ENCODE peak calls at places on chromosomes 1 and 21, in six cellular contexts. One of them, this sample, is unnamed. For H3K4me1 and H3K27me3, the result is how much of the 10 kb centered on the place peaks cover.

GRCh38 chr1:50968884-50969610 is 998 bp upstream of the CDKN2C start:
- DNase-seq in fibroblast of lung: peak
- DNase-seq in tibial nerve: no peak
- DNase-seq in H9: peak
- DNase-seq in heart right ventricle: peak
- DNase-seq in mesenchymal stem cell: peak
- DNase-seq in this sample: peak

GRCh38 chr21:37793660-37794059 is 122.6 kb downstream of the KCNJ6 start:
- DNase-seq in H9: no peak
- DNase-seq in fibroblast of lung: peak
- DNase-seq in tibial nerve: no peak
- DNase-seq in heart right ventricle: no peak
- DNase-seq in mesenchymal stem cell: peak
- DNase-seq in this sample: peak

GRCh38 chr1:233566886-233567285 is 47.0 kb upstream of the KCNK1 start:
- DNase-seq in mesenchymal stem cell: no peak
- DNase-seq in tibial nerve: no peak
- DNase-seq in heart right ventricle: no peak
- DNase-seq in fibroblast of lung: peak
- DNase-seq in H9: no peak
- DNase-seq in this sample: no peak

GRCh38 chr1:20913242-20913641 is 126.1 kb upstream of the HP1BP3 start:
- DNase-seq in H9: no peak
- DNase-seq in heart right ventricle: no peak
- DNase-seq in mesenchymal stem cell: no peak
- DNase-seq in fibroblast of lung: no peak
- DNase-seq in tibial nerve: no peak
- DNase-seq in this sample: no peak

GRCh38 chr1:24108334-24109165 is 3.4 kb downstream of the MYOM3 start:
- DNase-seq in tibial nerve: no peak
- DNase-seq in heart right ventricle: no peak
- DNase-seq in H9: no peak
- DNase-seq in fibroblast of lung: peak
- DNase-seq in mesenchymal stem cell: peak
- DNase-seq in this sample: peak

GRCh38 chr1:101000141-101000867 is 25.3 kb downstream of the DPH5 start:
- DNase-seq in H9: no peak
- DNase-seq in fibroblast of lung: no peak
- DNase-seq in mesenchymal stem cell: no peak
- DNase-seq in heart right ventricle: no peak
- DNase-seq in tibial nerve: no peak
- DNase-seq in this sample: no peak

GRCh38 chr1:8259498-8260290 is 58.2 kb upstream of the SLC45A1 start:
- DNase-seq in H9: no peak
- DNase-seq in mesenchymal stem cell: peak
- DNase-seq in heart right ventricle: no peak
- DNase-seq in fibroblast of lung: peak
- DNase-seq in tibial nerve: peak
- DNase-seq in this sample: peak

GRCh38 chr1:41498809-41499208 is 14.3 kb upstream of the EDN2 start:
- DNase-seq in heart right ventricle: peak
- DNase-seq in tibial nerve: no peak
- DNase-seq in H9: no peak
- DNase-seq in fibroblast of lung: peak
- DNase-seq in mesenchymal stem cell: no peak
- DNase-seq in this sample: peak

GRCh38 chr1:202725541-202725940 is 15.3 kb upstream of the SYT2 start:
- DNase-seq in heart right ventricle: no peak
- DNase-seq in fibroblast of lung: no peak
- DNase-seq in tibial nerve: no peak
- DNase-seq in H9: no peak
- DNase-seq in mesenchymal stem cell: no peak
- DNase-seq in this sample: no peak

GRCh38 chr21:39094847-39095525 is 88.3 kb downstream of the PSMG1 start:
- DNase-seq in heart right ventricle: no peak
- DNase-seq in mesenchymal stem cell: peak
- DNase-seq in fibroblast of lung: peak
- DNase-seq in tibial nerve: no peak
- DNase-seq in H9: no peak
- DNase-seq in this sample: peak

GRCh38 chr1:42936309-42937078 is 22.2 kb downstream of the SLC2A1 start:
- DNase-seq in fibroblast of lung: peak
- DNase-seq in mesenchymal stem cell: peak
- DNase-seq in H9: no peak
- DNase-seq in tibial nerve: peak
- DNase-seq in heart right ventricle: no peak
- DNase-seq in this sample: peak

GRCh38 chr1:9368356-9368755 is 75.7 kb downstream of the SPSB1 start:
- DNase-seq in fibroblast of lung: no peak
- DNase-seq in heart right ventricle: no peak
- DNase-seq in mesenchymal stem cell: no peak
- DNase-seq in H9: no peak
- DNase-seq in tibial nerve: no peak
- DNase-seq in this sample: no peak

GRCh38 chr1:152111515-152111968 is 3.7 kb downstream of the TCHH start:
- DNase-seq in H9: peak
- DNase-seq in mesenchymal stem cell: no peak
- DNase-seq in tibial nerve: no peak
- DNase-seq in fibroblast of lung: peak
- DNase-seq in heart right ventricle: no peak
- DNase-seq in this sample: peak

GRCh38 chr1:95309031-95309459 is 75.0 kb downstream of the RWDD3 start:
- DNase-seq in mesenchymal stem cell: peak
- DNase-seq in H9: peak
- DNase-seq in tibial nerve: no peak
- DNase-seq in heart right ventricle: no peak
- DNase-seq in fibroblast of lung: peak
- DNase-seq in this sample: peak

GRCh38 chr1:208189183-208189582 is 55.0 kb downstream of the PLXNA2 start:
- DNase-seq in mesenchymal stem cell: no peak
- DNase-seq in H9: no peak
- DNase-seq in fibroblast of lung: no peak
- DNase-seq in heart right ventricle: no peak
- DNase-seq in tibial nerve: no peak
- DNase-seq in this sample: peak

GRCh38 chr1:42943166-42943565 is 15.5 kb downstream of the SLC2A1 start:
- DNase-seq in tibial nerve: no peak
- DNase-seq in fibroblast of lung: peak
- DNase-seq in H9: no peak
- DNase-seq in mesenchymal stem cell: no peak
- DNase-seq in heart right ventricle: peak
- DNase-seq in this sample: no peak

GRCh38 chr1:151945725-151946365 is 36.5 kb upstream of the THEM4 start:
- DNase-seq in heart right ventricle: peak
- DNase-seq in H9: peak
- DNase-seq in mesenchymal stem cell: peak
- DNase-seq in tibial nerve: peak
- DNase-seq in fibroblast of lung: peak
- DNase-seq in this sample: peak

GRCh38 chr1:246679211-246680177 is 44.7 kb upstream of the SCCPDH start:
- DNase-seq in fibroblast of lung: no peak
- DNase-seq in tibial nerve: no peak
- DNase-seq in mesenchymal stem cell: peak
- DNase-seq in H9: no peak
- DNase-seq in heart right ventricle: no peak
- DNase-seq in this sample: peak

GRCh38 chr1:5286244-5286643 is 631.8 kb downstream of the AJAP1 start:
- DNase-seq in tibial nerve: no peak
- DNase-seq in H9: no peak
- DNase-seq in mesenchymal stem cell: no peak
- DNase-seq in fibroblast of lung: no peak
- DNase-seq in heart right ventricle: no peak
- DNase-seq in this sample: no peak

GRCh38 chr1:3516911-3517310 is 62.4 kb downstream of the ARHGEF16 start:
- DNase-seq in mesenchymal stem cell: no peak
- DNase-seq in heart right ventricle: no peak
- DNase-seq in fibroblast of lung: no peak
- DNase-seq in tibial nerve: no peak
- DNase-seq in H9: no peak
- DNase-seq in this sample: no peak

GRCh38 chr1:42144336-42145189 is 8.6 kb upstream of the GUCA2B start:
- DNase-seq in tibial nerve: no peak
- DNase-seq in H9: no peak
- DNase-seq in mesenchymal stem cell: no peak
- DNase-seq in heart right ventricle: no peak
- DNase-seq in fibroblast of lung: no peak
- DNase-seq in this sample: no peak

GRCh38 chr1:202958544-202959275 is 598 bp upstream of the ADIPOR1 start:
- DNase-seq in fibroblast of lung: no peak
- DNase-seq in mesenchymal stem cell: no peak
- DNase-seq in heart right ventricle: no peak
- DNase-seq in H9: no peak
- DNase-seq in tibial nerve: no peak
- DNase-seq in this sample: no peak

GRCh38 chr1:150558761-150559626 is 9.8 kb downstream of the ADAMTSL4 start:
- DNase-seq in H9: peak
- DNase-seq in tibial nerve: peak
- DNase-seq in fibroblast of lung: no peak
- DNase-seq in mesenchymal stem cell: peak
- DNase-seq in heart right ventricle: peak
- DNase-seq in this sample: peak

GRCh38 chr1:19042675-19043578 is 86.5 kb upstream of the IFFO2 start:
- DNase-seq in tibial nerve: no peak
- DNase-seq in heart right ventricle: no peak
- DNase-seq in fibroblast of lung: peak
- DNase-seq in mesenchymal stem cell: no peak
- DNase-seq in H9: peak
- DNase-seq in this sample: peak

GRCh38 chr21:42164064-42164789 is 54.7 kb upstream of the ABCG1 start:
- DNase-seq in mesenchymal stem cell: peak
- DNase-seq in tibial nerve: peak
- DNase-seq in heart right ventricle: peak
- DNase-seq in fibroblast of lung: no peak
- DNase-seq in H9: no peak
- DNase-seq in this sample: no peak

DNA sequence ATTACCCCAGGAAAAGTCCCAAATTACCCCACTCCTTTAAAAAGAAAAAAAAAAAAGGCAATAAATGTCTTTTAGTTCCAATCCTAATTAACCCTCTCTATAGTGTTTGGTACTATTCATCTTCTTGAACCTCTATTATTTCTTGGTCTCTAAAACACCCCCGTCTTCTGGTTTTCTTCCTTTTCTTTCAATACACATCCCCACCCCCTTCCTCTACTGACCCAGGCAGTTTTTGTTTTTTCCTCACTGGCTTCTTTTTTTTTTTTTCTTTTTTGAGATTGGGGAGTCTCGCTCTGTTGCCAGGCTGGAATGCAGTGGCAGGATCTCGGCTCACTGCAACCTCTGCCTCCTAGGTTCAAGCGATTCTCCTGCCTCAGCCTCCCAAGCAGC is 26.1 kb downstream of the EGLN1 start:
- DNase-seq in H9: no peak
- DNase-seq in tibial nerve: no peak
- DNase-seq in heart right ventricle: no peak
- DNase-seq in fibroblast of lung: no peak
- DNase-seq in mesenchymal stem cell: no peak
- DNase-seq in this sample: no peak
- H3K4me1 ChIP-seq in H9: under half
- H3K4me1 ChIP-seq in tibial nerve: under half
- H3K4me1 ChIP-seq in heart right ventricle: under half
- H3K4me1 ChIP-seq in fibroblast of lung: under half
- H3K4me1 ChIP-seq in mesenchymal stem cell: under half
- H3K4me1 ChIP-seq in this sample: under half

GRCh38 chr1:46522184-46522968 is 29.1 kb downstream of the KNCN start:
- DNase-seq in mesenchymal stem cell: no peak
- DNase-seq in tibial nerve: peak
- DNase-seq in fibroblast of lung: peak
- DNase-seq in heart right ventricle: no peak
- DNase-seq in H9: no peak
- DNase-seq in this sample: peak

GRCh38 chr1:46520063-46520911 is 30.7 kb downstream of the DMBX1 start:
- DNase-seq in H9: peak
- DNase-seq in heart right ventricle: no peak
- DNase-seq in mesenchymal stem cell: peak
- DNase-seq in tibial nerve: no peak
- DNase-seq in fibroblast of lung: peak
- DNase-seq in this sample: peak

GRCh38 chr1:46522969-46523320 is 28.5 kb downstream of the KNCN start:
- DNase-seq in mesenchymal stem cell: no peak
- DNase-seq in H9: no peak
- DNase-seq in fibroblast of lung: no peak
- DNase-seq in heart right ventricle: no peak
- DNase-seq in tibial nerve: no peak
- DNase-seq in this sample: no peak

GRCh38 chr1:46519209-46519608 is 29.6 kb downstream of the DMBX1 start:
- DNase-seq in fibroblast of lung: peak
- DNase-seq in H9: no peak
- DNase-seq in heart right ventricle: no peak
- DNase-seq in mesenchymal stem cell: no peak
- DNase-seq in tibial nerve: no peak
- DNase-seq in this sample: peak

DNA sequence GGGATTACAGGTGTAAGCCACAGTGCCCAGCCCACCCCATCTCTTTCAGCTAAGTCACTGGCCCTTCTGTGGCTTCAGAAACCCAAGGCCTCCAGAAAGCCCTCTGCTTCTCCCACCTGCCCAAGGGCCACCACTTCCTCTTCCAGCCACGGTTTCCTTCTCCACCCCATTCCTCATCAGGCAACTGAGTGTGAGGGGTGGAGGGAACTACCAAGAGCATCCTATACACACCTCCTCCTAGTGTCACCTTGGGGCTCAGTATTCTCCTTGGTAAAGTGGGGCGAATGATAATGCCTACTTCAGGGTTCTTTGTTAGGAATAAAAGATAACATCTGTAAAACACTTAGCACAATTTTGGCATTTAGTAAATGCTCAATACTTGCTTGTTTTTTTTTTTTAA is 30.0 kb downstream of the KNCN start:
- DNase-seq in heart right ventricle: no peak
- DNase-seq in mesenchymal stem cell: no peak
- DNase-seq in tibial nerve: no peak
- DNase-seq in H9: no peak
- DNase-seq in fibroblast of lung: no peak
- DNase-seq in this sample: no peak
- H3K27me3 ChIP-seq in heart right ventricle: half or more
- H3K27me3 ChIP-seq in mesenchymal stem cell: half or more
- H3K27me3 ChIP-seq in tibial nerve: under half
- H3K27me3 ChIP-seq in H9: under half
- H3K27me3 ChIP-seq in fibroblast of lung: under half
- H3K27me3 ChIP-seq in this sample: under half

GRCh38 chr1:48309564-48310082 is 87.1 kb downstream of the SLC5A9 start:
- DNase-seq in H9: no peak
- DNase-seq in fibroblast of lung: peak
- DNase-seq in mesenchymal stem cell: no peak
- DNase-seq in heart right ventricle: no peak
- DNase-seq in tibial nerve: no peak
- DNase-seq in this sample: no peak
- H3K4me1 ChIP-seq in H9: under half
- H3K4me1 ChIP-seq in fibroblast of lung: under half
- H3K4me1 ChIP-seq in mesenchymal stem cell: under half
- H3K4me1 ChIP-seq in heart right ventricle: under half
- H3K4me1 ChIP-seq in tibial nerve: under half
- H3K4me1 ChIP-seq in this sample: under half

DNA sequence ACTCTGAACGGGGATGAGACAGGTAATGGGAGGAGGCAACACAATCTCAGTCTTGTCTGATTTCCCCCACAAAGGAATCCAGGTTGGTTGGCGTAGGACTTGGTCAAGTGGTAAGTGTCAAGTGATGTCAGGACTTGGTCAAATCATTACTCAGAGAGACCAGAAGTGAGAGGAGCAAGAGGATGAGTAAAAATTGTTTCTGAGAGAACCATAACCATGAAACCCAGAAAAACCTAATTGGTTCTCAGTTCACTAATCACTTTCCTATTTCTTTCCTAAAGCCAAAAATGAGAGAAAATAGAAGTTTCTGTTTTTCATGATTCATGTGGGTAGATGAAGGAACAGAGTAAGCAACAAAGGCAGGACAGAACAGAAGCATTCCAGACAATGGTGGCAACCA is 5.0 kb downstream of the PHC2 start:
- DNase-seq in tibial nerve: no peak
- DNase-seq in heart right ventricle: no peak
- DNase-seq in fibroblast of lung: no peak
- DNase-seq in mesenchymal stem cell: no peak
- DNase-seq in H9: no peak
- DNase-seq in this sample: no peak
- H3K27me3 ChIP-seq in tibial nerve: under half
- H3K27me3 ChIP-seq in heart right ventricle: under half
- H3K27me3 ChIP-seq in fibroblast of lung: under half
- H3K27me3 ChIP-seq in mesenchymal stem cell: under half
- H3K27me3 ChIP-seq in H9: under half
- H3K27me3 ChIP-seq in this sample: under half

This sample was measured in GM23248.